ENCODE peak calls at places on chromosome 13, in five cellular contexts. One of them, this sample, is unnamed.

GRCh38 chr13:35566340-35566739 is 89.9 kb upstream of the MAB21L1 start:
- DNase-seq in H1: no peak
- DNase-seq in endothelial cell of umbilical vein: no peak
- DNase-seq in HepG2: no peak
- DNase-seq in K562: no peak
- DNase-seq in this sample: no peak

GRCh38 chr13:72458701-72459100 is 268.7 kb downstream of the MZT1 start:
- DNase-seq in H1: no peak
- DNase-seq in HepG2: no peak
- DNase-seq in K562: no peak
- DNase-seq in endothelial cell of umbilical vein: no peak
- DNase-seq in this sample: no peak

GRCh38 chr13:87674143-87674772 is 3.1 kb downstream of the SLITRK5 start:
- DNase-seq in K562: no peak
- DNase-seq in endothelial cell of umbilical vein: no peak
- DNase-seq in HepG2: no peak
- DNase-seq in H1: no peak
- DNase-seq in this sample: no peak

GRCh38 chr13:91709180-91709579 is 310.8 kb downstream of the GPC5 start:
- DNase-seq in endothelial cell of umbilical vein: no peak
- DNase-seq in K562: no peak
- DNase-seq in H1: no peak
- DNase-seq in HepG2: no peak
- DNase-seq in this sample: no peak

GRCh38 chr13:111856571-111856970 is 210.4 kb upstream of the SOX1 start:
- DNase-seq in K562: no peak
- DNase-seq in endothelial cell of umbilical vein: no peak
- DNase-seq in HepG2: no peak
- DNase-seq in H1: no peak
- DNase-seq in this sample: no peak

GRCh38 chr13:77047649-77048343 is 20.8 kb upstream of the FBXL3 start:
- DNase-seq in H1: no peak
- DNase-seq in HepG2: no peak
- DNase-seq in endothelial cell of umbilical vein: no peak
- DNase-seq in K562: no peak
- DNase-seq in this sample: no peak

GRCh38 chr13:112714772-112715569 is 25.1 kb downstream of the ATP11A start:
- DNase-seq in endothelial cell of umbilical vein: no peak
- DNase-seq in HepG2: peak
- DNase-seq in H1: no peak
- DNase-seq in K562: no peak
- DNase-seq in this sample: no peak

GRCh38 chr13:38002596-38002995 is 133.0 kb upstream of the TRPC4 start:
- DNase-seq in HepG2: no peak
- DNase-seq in K562: no peak
- DNase-seq in endothelial cell of umbilical vein: peak
- DNase-seq in H1: no peak
- DNase-seq in this sample: no peak

GRCh38 chr13:30416471-30416870 is 5.8 kb upstream of the UBE2L5 start:
- DNase-seq in endothelial cell of umbilical vein: no peak
- DNase-seq in HepG2: no peak
- DNase-seq in H1: no peak
- DNase-seq in K562: no peak
- DNase-seq in this sample: no peak

GRCh38 chr13:113468029-113468428 is 14.7 kb upstream of the ADPRHL1 start:
- DNase-seq in H1: no peak
- DNase-seq in HepG2: no peak
- DNase-seq in endothelial cell of umbilical vein: no peak
- DNase-seq in K562: no peak
- DNase-seq in this sample: no peak

GRCh38 chr13:44364601-44365000 is 9.0 kb upstream of the SERP2 start:
- DNase-seq in HepG2: peak
- DNase-seq in H1: no peak
- DNase-seq in K562: no peak
- DNase-seq in endothelial cell of umbilical vein: peak
- DNase-seq in this sample: peak

GRCh38 chr13:105997436-105998232 is 537.8 kb downstream of the EFNB2 start:
- DNase-seq in HepG2: no peak
- DNase-seq in K562: no peak
- DNase-seq in endothelial cell of umbilical vein: no peak
- DNase-seq in H1: no peak
- DNase-seq in this sample: no peak

GRCh38 chr13:110199046-110199831 is 107.7 kb downstream of the COL4A1 start:
- DNase-seq in HepG2: no peak
- DNase-seq in endothelial cell of umbilical vein: no peak
- DNase-seq in H1: no peak
- DNase-seq in K562: no peak
- DNase-seq in this sample: no peak
- TF ChIP-seq JUN in HepG2: no peak
- TF ChIP-seq JUN in endothelial cell of umbilical vein: no peak
- TF ChIP-seq JUN in H1: no peak
- TF ChIP-seq JUN in K562: no peak
- TF ChIP-seq JUN in this sample: no peak

GRCh38 chr13:21463424-21463823 is 4.3 kb upstream of the ZDHHC20 start:
- DNase-seq in HepG2: no peak
- DNase-seq in endothelial cell of umbilical vein: no peak
- DNase-seq in K562: no peak
- DNase-seq in H1: no peak
- DNase-seq in this sample: no peak

GRCh38 chr13:21458457-21458815 is 667 bp downstream of the ZDHHC20 start:
- DNase-seq in HepG2: no peak
- DNase-seq in endothelial cell of umbilical vein: peak
- DNase-seq in K562: peak
- DNase-seq in H1: no peak
- DNase-seq in this sample: peak

GRCh38 chr13:21453352-21454089 is 5.6 kb downstream of the ZDHHC20 start:
- DNase-seq in H1: no peak
- DNase-seq in endothelial cell of umbilical vein: no peak
- DNase-seq in K562: no peak
- DNase-seq in HepG2: peak
- DNase-seq in this sample: no peak

DNA sequence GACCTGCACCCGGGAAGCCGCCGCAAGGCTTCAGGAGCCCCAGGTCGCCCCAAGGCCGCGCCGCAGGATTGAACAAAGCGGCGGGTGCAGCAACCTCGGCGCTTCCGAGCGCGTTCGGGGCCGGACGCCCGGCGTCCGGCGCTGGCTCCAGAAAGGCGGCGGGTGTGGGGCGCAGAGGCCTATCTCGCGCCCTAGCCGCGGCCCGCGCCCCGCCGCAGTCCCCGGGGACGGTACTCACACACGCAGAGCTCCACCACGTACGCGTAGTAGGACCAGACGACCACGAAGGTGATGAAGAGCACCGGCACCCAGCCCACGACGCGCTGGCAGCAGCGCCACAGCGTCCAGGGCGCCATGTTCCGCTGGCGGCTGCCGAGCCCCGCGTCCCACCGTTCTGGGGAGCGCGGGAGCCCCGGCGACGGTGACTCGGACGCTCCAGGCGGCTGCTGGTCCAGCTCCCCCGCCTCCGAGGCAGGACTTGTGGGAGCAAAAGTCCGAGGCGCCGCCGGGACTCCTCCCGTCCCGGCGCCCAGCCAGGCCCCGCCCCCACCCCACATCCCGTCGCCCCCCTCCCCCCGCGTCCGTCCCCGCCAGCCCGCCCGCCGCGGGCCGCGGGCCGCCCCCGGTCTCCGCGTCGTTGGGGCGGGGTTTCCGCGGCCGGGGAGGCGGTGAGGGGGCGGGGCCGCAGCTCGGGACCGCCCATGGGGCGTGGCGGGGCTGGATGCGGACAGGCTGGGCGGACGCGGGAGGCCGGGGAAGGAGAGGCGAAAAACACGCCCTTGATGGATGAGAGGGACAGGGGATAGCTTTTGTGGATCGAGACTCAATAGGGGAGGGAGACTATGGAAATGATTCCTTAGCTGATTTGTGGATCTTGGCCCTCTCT is at the start of gene ZDHHC20:
- DNase-seq in HepG2: peak
- DNase-seq in H1: peak
- DNase-seq in K562: peak
- DNase-seq in endothelial cell of umbilical vein: peak
- DNase-seq in this sample: peak
- TF ChIP-seq POLR2A in HepG2: peak
- TF ChIP-seq POLR2A in H1: peak
- TF ChIP-seq POLR2A in K562: peak
- TF ChIP-seq POLR2A in endothelial cell of umbilical vein: peak
- TF ChIP-seq POLR2A in this sample: peak

GRCh38 chr13:54206601-54207000 is 1178.0 kb downstream of the OLFM4 start:
- DNase-seq in K562: no peak
- DNase-seq in H1: no peak
- DNase-seq in endothelial cell of umbilical vein: no peak
- DNase-seq in HepG2: no peak
- DNase-seq in this sample: no peak

GRCh38 chr13:54210397-54211050 is 1181.9 kb downstream of the OLFM4 start:
- DNase-seq in K562: no peak
- DNase-seq in endothelial cell of umbilical vein: no peak
- DNase-seq in HepG2: no peak
- DNase-seq in H1: no peak
- DNase-seq in this sample: no peak
- TF ChIP-seq JUN in K562: no peak
- TF ChIP-seq JUN in endothelial cell of umbilical vein: no peak
- TF ChIP-seq JUN in HepG2: no peak
- TF ChIP-seq JUN in H1: no peak
- TF ChIP-seq JUN in this sample: no peak

DNA sequence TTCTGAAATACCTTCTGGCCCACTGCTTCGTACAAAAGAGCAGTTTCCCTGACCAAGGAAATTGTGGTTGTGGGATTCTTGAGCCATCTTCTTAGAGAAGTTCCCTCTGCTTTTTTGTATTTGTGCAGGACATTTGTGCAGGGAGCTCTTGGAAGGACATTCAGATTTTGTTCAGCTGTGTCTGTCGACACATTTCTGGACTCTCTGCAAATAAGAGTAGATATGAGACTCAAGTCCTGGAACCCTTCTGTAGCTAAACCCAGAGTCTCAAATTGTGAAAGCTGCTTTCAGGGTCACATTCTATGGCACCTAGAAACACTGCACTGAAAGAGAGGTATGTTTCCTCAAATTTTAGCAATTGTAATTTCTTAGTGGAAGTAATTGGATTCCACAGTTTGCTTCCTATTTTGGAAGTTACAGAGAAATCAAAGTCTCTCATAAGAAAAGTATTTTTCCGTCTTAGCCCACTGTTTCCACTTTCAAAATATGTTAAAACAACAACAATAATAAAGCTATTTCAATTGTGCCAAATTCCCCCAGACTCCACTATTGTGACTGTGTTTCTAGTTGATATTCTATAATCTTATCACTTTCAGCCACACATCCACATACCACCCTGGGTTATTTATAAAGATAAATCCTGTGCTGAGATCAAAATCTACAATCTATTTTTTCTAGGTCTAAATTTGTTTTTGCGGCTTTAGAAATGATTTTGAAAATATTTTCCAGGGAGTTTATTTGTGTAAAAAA is 224.0 kb downstream of the COG6 start:
- DNase-seq in endothelial cell of umbilical vein: peak
- DNase-seq in H1: no peak
- DNase-seq in HepG2: no peak
- DNase-seq in K562: no peak
- DNase-seq in this sample: no peak
- TF ChIP-seq POLR2A in endothelial cell of umbilical vein: no peak
- TF ChIP-seq POLR2A in H1: no peak
- TF ChIP-seq POLR2A in HepG2: no peak
- TF ChIP-seq POLR2A in K562: no peak
- TF ChIP-seq POLR2A in this sample: no peak

GRCh38 chr13:99617474-99618255 is 116.4 kb downstream of the TM9SF2 start:
- DNase-seq in H1: no peak
- DNase-seq in endothelial cell of umbilical vein: peak
- DNase-seq in K562: peak
- DNase-seq in HepG2: peak
- DNase-seq in this sample: peak
- TF ChIP-seq JUN in H1: no peak
- TF ChIP-seq JUN in endothelial cell of umbilical vein: no peak
- TF ChIP-seq JUN in K562: no peak
- TF ChIP-seq JUN in HepG2: no peak
- TF ChIP-seq JUN in this sample: no peak

DNA sequence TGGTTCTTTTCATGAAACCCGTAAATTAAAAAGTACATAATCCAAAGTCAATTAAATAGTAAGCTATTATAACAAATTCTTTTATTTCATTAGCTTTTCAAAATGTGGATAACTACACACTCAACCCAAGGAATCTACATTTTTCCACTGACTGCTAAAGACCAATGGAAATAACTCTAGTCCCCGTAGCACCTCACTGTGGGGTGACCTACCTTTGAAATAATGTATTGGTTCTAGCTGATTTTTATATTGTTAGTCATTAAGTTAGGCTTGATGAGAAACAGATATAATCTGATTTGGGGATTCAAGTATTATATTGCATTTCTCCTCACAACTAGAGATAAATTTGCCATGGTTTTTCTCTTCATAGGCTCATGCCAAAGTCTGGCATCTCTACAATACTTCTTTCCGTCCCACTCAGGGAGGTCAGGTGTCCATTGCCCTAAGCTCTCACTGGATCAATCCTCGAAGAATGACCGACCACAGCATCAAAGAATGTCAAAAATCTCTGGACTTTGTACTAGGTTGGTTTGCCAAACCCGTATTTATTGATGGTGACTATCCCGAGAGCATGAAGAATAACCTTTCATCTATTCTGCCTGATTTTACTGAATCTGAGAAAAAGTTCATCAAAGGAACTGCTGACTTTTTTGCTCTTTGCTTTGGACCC is 37.3 kb downstream of the KL start:
- DNase-seq in H1: no peak
- DNase-seq in endothelial cell of umbilical vein: no peak
- DNase-seq in K562: no peak
- DNase-seq in HepG2: peak
- DNase-seq in this sample: no peak
- TF ChIP-seq POLR2A in H1: no peak
- TF ChIP-seq POLR2A in endothelial cell of umbilical vein: no peak
- TF ChIP-seq POLR2A in K562: no peak
- TF ChIP-seq POLR2A in HepG2: no peak
- TF ChIP-seq POLR2A in this sample: no peak

GRCh38 chr13:60348097-60348496 is 48.9 kb upstream of the TDRD3 start:
- DNase-seq in HepG2: no peak
- DNase-seq in K562: no peak
- DNase-seq in endothelial cell of umbilical vein: no peak
- DNase-seq in H1: no peak
- DNase-seq in this sample: no peak

GRCh38 chr13:60351816-60352215 is 45.2 kb upstream of the TDRD3 start:
- DNase-seq in HepG2: no peak
- DNase-seq in K562: no peak
- DNase-seq in H1: no peak
- DNase-seq in endothelial cell of umbilical vein: no peak
- DNase-seq in this sample: no peak

GRCh38 chr13:60352644-60353043 is 44.4 kb upstream of the TDRD3 start:
- DNase-seq in K562: no peak
- DNase-seq in HepG2: no peak
- DNase-seq in H1: no peak
- DNase-seq in endothelial cell of umbilical vein: no peak
- DNase-seq in this sample: no peak

GRCh38 chr13:60347174-60347573 is 49.8 kb upstream of the TDRD3 start:
- DNase-seq in H1: no peak
- DNase-seq in endothelial cell of umbilical vein: no peak
- DNase-seq in K562: no peak
- DNase-seq in HepG2: no peak
- DNase-seq in this sample: no peak

DNA sequence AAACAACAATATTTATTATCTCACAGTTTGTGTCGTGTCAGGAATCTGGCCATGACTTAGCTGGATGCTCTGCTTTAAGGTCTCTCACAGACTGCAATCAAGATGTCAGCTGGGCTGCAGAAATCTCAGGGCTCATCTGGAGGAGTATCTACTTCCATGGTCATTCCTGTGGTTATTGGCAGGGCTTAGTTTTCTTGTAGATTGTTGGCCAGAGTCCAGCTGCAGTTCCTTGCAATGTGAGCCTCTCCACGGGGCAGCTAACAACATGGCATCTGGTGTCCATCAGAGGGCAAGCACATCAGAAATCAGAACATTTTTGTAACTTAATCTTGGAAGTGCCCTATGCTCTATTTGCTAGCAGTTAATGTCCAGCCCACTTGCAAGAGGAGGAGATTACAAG is 45.7 kb upstream of the TDRD3 start:
- DNase-seq in HepG2: no peak
- DNase-seq in K562: no peak
- DNase-seq in endothelial cell of umbilical vein: peak
- DNase-seq in H1: no peak
- DNase-seq in this sample: no peak
- TF ChIP-seq JUN in HepG2: no peak
- TF ChIP-seq JUN in K562: no peak
- TF ChIP-seq JUN in endothelial cell of umbilical vein: no peak
- TF ChIP-seq JUN in H1: no peak
- TF ChIP-seq JUN in this sample: no peak